ENCODE peak calls at places on chromosomes 6 and 20, in ten cellular contexts. One of them, this sample, is unnamed.
A peak's percentile ranks its signal among the peaks of the same experiment; 100 is the strongest.

GRCh38 chr20:52312131-52312729 is 120.7 kb upstream of the ZFP64 start:
- DNase-seq in HCT116: peak; percentile 54
- DNase-seq in spleen: no peak
- DNase-seq in K562: peak; percentile 55
- DNase-seq in NB4: peak; percentile 67
- DNase-seq in A549: peak; percentile 69
- DNase-seq in stomach: peak; percentile 35
- DNase-seq in breast epithelium: peak; percentile 27
- DNase-seq in thyroid gland: peak; percentile 4
- DNase-seq in ovary: no peak
- DNase-seq in this sample: peak; percentile 33

GRCh38 chr6:109892451-109893435 is 85.4 kb upstream of the GPR6 start:
- DNase-seq in HCT116: peak; percentile 82
- DNase-seq in spleen: no peak
- DNase-seq in K562: no peak
- DNase-seq in NB4: no peak
- DNase-seq in A549: no peak
- DNase-seq in stomach: peak; percentile 77
- DNase-seq in breast epithelium: peak; percentile 76
- DNase-seq in thyroid gland: peak; percentile 68
- DNase-seq in ovary: no peak
- DNase-seq in this sample: no peak

GRCh38 chr20:64119681-64120341 is 12.4 kb upstream of the NPBWR2 start:
- DNase-seq in HCT116: peak; percentile 6
- DNase-seq in spleen: peak; percentile 77
- DNase-seq in K562: no peak
- DNase-seq in NB4: no peak
- DNase-seq in A549: no peak
- DNase-seq in stomach: no peak
- DNase-seq in breast epithelium: no peak
- DNase-seq in thyroid gland: no peak
- DNase-seq in ovary: peak; percentile 31
- DNase-seq in this sample: no peak

GRCh38 chr20:48006036-48006833 is 221.0 kb upstream of the SULF2 start:
- DNase-seq in HCT116: no peak
- DNase-seq in spleen: peak; percentile 83
- DNase-seq in K562: no peak
- DNase-seq in NB4: peak; percentile 97
- DNase-seq in A549: no peak
- DNase-seq in stomach: no peak
- DNase-seq in breast epithelium: no peak
- DNase-seq in thyroid gland: no peak
- DNase-seq in ovary: no peak
- DNase-seq in this sample: peak; percentile 70

GRCh38 chr6:70312165-70312564 is 9.3 kb upstream of the COL9A1 start:
- DNase-seq in HCT116: peak; percentile 70
- DNase-seq in spleen: no peak
- DNase-seq in K562: no peak
- DNase-seq in NB4: peak; percentile 68
- DNase-seq in A549: no peak
- DNase-seq in stomach: no peak
- DNase-seq in breast epithelium: peak; percentile 20
- DNase-seq in thyroid gland: no peak
- DNase-seq in ovary: no peak
- DNase-seq in this sample: no peak

GRCh38 chr6:118401325-118401998 is 146.6 kb upstream of the PLN start:
- DNase-seq in HCT116: no peak
- DNase-seq in spleen: no peak
- DNase-seq in K562: no peak
- DNase-seq in NB4: no peak
- DNase-seq in A549: no peak
- DNase-seq in stomach: no peak
- DNase-seq in breast epithelium: no peak
- DNase-seq in thyroid gland: no peak
- DNase-seq in ovary: no peak
- DNase-seq in this sample: no peak

GRCh38 chr6:5726976-5727718 is 279.6 kb downstream of the NRN1 start:
- DNase-seq in HCT116: no peak
- DNase-seq in spleen: no peak
- DNase-seq in K562: no peak
- DNase-seq in NB4: no peak
- DNase-seq in A549: no peak
- DNase-seq in stomach: no peak
- DNase-seq in breast epithelium: no peak
- DNase-seq in thyroid gland: no peak
- DNase-seq in ovary: no peak
- DNase-seq in this sample: no peak

GRCh38 chr20:4021905-4022304 is 6.5 kb upstream of the RNF24 start:
- DNase-seq in HCT116: no peak
- DNase-seq in spleen: no peak
- DNase-seq in K562: no peak
- DNase-seq in NB4: no peak
- DNase-seq in A549: no peak
- DNase-seq in stomach: no peak
- DNase-seq in breast epithelium: no peak
- DNase-seq in thyroid gland: no peak
- DNase-seq in ovary: no peak
- DNase-seq in this sample: no peak

GRCh38 chr6:129235167-129236072 is 352.5 kb downstream of the LAMA2 start:
- DNase-seq in HCT116: no peak
- DNase-seq in spleen: no peak
- DNase-seq in K562: no peak
- DNase-seq in NB4: no peak
- DNase-seq in A549: no peak
- DNase-seq in stomach: no peak
- DNase-seq in breast epithelium: no peak
- DNase-seq in thyroid gland: no peak
- DNase-seq in ovary: no peak
- DNase-seq in this sample: no peak

GRCh38 chr6:31579119-31579505 is 3.1 kb downstream of the LTB start:
- DNase-seq in HCT116: no peak
- DNase-seq in spleen: no peak
- DNase-seq in K562: no peak
- DNase-seq in NB4: peak; percentile 56
- DNase-seq in A549: no peak
- DNase-seq in stomach: no peak
- DNase-seq in breast epithelium: no peak
- DNase-seq in thyroid gland: no peak
- DNase-seq in ovary: no peak
- DNase-seq in this sample: no peak

GRCh38 chr6:30556714-30556963 is 350 bp upstream of the GNL1 start:
- DNase-seq in HCT116: peak; percentile 91
- DNase-seq in spleen: peak; percentile 96
- DNase-seq in K562: no peak
- DNase-seq in NB4: no peak
- DNase-seq in A549: no peak
- DNase-seq in stomach: peak; percentile 89
- DNase-seq in breast epithelium: no peak
- DNase-seq in thyroid gland: peak; percentile 87
- DNase-seq in ovary: no peak
- DNase-seq in this sample: peak; percentile 96

GRCh38 chr6:95593025-95593424 is 15.7 kb downstream of the MANEA start:
- DNase-seq in HCT116: no peak
- DNase-seq in spleen: no peak
- DNase-seq in K562: no peak
- DNase-seq in NB4: no peak
- DNase-seq in A549: peak; percentile 40
- DNase-seq in stomach: peak; percentile 28
- DNase-seq in breast epithelium: no peak
- DNase-seq in thyroid gland: peak; percentile 1
- DNase-seq in ovary: no peak
- DNase-seq in this sample: no peak

GRCh38 chr6:140542858-140543257 is 1168.4 kb upstream of the CITED2 start:
- DNase-seq in HCT116: no peak
- DNase-seq in spleen: no peak
- DNase-seq in K562: no peak
- DNase-seq in NB4: no peak
- DNase-seq in A549: no peak
- DNase-seq in stomach: no peak
- DNase-seq in breast epithelium: no peak
- DNase-seq in thyroid gland: no peak
- DNase-seq in ovary: no peak
- DNase-seq in this sample: no peak

GRCh38 chr6:148747145-148747492 is 289 bp downstream of the UST start:
- DNase-seq in HCT116: no peak
- DNase-seq in spleen: peak; percentile 88
- DNase-seq in K562: no peak
- DNase-seq in NB4: peak; percentile 14
- DNase-seq in A549: no peak
- DNase-seq in stomach: peak; percentile 34
- DNase-seq in breast epithelium: peak; percentile 23
- DNase-seq in thyroid gland: peak; percentile 81
- DNase-seq in ovary: peak; percentile 82
- DNase-seq in this sample: peak; percentile 91

GRCh38 chr6:109925060-109925459 is 53.1 kb upstream of the GPR6 start:
- DNase-seq in HCT116: no peak
- DNase-seq in spleen: no peak
- DNase-seq in K562: no peak
- DNase-seq in NB4: no peak
- DNase-seq in A549: no peak
- DNase-seq in stomach: no peak
- DNase-seq in breast epithelium: no peak
- DNase-seq in thyroid gland: peak; percentile 39
- DNase-seq in ovary: no peak
- DNase-seq in this sample: peak; percentile 15

GRCh38 chr6:160042788-160043301 is 74.0 kb downstream of the IGF2R start:
- DNase-seq in HCT116: no peak
- DNase-seq in spleen: no peak
- DNase-seq in K562: no peak
- DNase-seq in NB4: no peak
- DNase-seq in A549: no peak
- DNase-seq in stomach: no peak
- DNase-seq in breast epithelium: no peak
- DNase-seq in thyroid gland: no peak
- DNase-seq in ovary: no peak
- DNase-seq in this sample: no peak

GRCh38 chr20:51541189-51542032 is 1.1 kb downstream of the NFATC2 start:
- DNase-seq in HCT116: no peak
- DNase-seq in spleen: peak; percentile 89
- DNase-seq in K562: peak; percentile 86
- DNase-seq in NB4: peak; percentile 94
- DNase-seq in A549: no peak
- DNase-seq in stomach: peak; percentile 80
- DNase-seq in breast epithelium: peak; percentile 78
- DNase-seq in thyroid gland: peak; percentile 92
- DNase-seq in ovary: peak; percentile 70
- DNase-seq in this sample: peak; percentile 95

GRCh38 chr20:8829232-8829631 is 239.7 kb upstream of the PLCB4 start:
- DNase-seq in HCT116: no peak
- DNase-seq in spleen: no peak
- DNase-seq in K562: no peak
- DNase-seq in NB4: no peak
- DNase-seq in A549: peak; percentile 31
- DNase-seq in stomach: no peak
- DNase-seq in breast epithelium: no peak
- DNase-seq in thyroid gland: no peak
- DNase-seq in ovary: no peak
- DNase-seq in this sample: no peak

GRCh38 chr6:14476793-14477531 is 359.4 kb downstream of the CD83 start:
- DNase-seq in HCT116: no peak
- DNase-seq in spleen: no peak
- DNase-seq in K562: peak; percentile 97
- DNase-seq in NB4: no peak
- DNase-seq in A549: peak; percentile 94
- DNase-seq in stomach: peak; percentile 51
- DNase-seq in breast epithelium: peak; percentile 39
- DNase-seq in thyroid gland: peak; percentile 31
- DNase-seq in ovary: peak; percentile 66
- DNase-seq in this sample: peak; percentile 43
- TF ChIP-seq POLR2A in HCT116: no peak
- TF ChIP-seq POLR2A in spleen: no peak
- TF ChIP-seq POLR2A in K562: no peak
- TF ChIP-seq POLR2A in NB4: no peak
- TF ChIP-seq POLR2A in A549: no peak
- TF ChIP-seq POLR2A in stomach: no peak
- TF ChIP-seq POLR2A in breast epithelium: no peak
- TF ChIP-seq POLR2A in thyroid gland: no peak
- TF ChIP-seq POLR2A in ovary: no peak
- TF ChIP-seq POLR2A in this sample: no peak

DNA sequence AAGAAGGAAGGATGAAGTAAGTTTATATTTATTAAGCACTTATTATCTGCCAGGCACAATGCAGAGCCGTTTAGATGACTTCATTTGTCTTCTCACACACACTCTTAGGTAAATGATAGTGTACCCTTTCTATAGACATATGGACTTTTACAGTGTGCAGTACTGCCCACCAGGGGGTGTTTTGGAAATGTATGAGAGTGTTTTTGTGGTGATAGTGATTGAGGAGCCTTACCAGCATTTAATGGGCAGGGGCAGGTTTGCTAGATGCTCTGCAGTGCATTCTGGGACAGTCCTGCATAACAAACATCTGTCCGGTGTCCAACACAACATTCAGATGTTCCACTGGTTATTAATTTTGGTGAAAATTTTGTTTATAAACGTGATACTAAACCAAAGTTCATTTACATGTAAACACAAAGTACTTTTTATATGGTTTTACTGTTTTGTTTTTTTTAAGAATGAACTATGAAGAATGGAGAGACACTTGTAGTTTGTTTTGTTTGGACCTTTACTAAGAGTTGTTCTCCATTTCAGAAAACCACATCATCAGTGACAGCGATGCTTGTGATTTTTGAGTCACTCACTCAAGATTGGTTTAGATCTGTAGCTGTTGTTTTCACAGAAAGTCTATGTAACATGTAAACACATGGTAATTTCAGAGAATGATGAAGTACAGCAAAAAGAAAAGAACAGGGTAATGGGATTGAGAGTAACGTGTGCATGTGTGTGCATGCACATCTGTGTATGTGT is 19.9 kb downstream of the KCNS1 start:
- DNase-seq in HCT116: peak; percentile 15
- DNase-seq in spleen: no peak
- DNase-seq in K562: no peak
- DNase-seq in NB4: peak; percentile 40
- DNase-seq in A549: peak; percentile 16
- DNase-seq in stomach: no peak
- DNase-seq in breast epithelium: no peak
- DNase-seq in thyroid gland: no peak
- DNase-seq in ovary: no peak
- DNase-seq in this sample: no peak
- TF ChIP-seq CTCF in HCT116: peak; percentile 60
- TF ChIP-seq CTCF in spleen: no peak
- TF ChIP-seq CTCF in K562: peak; percentile 46
- TF ChIP-seq CTCF in NB4: peak; percentile 57
- TF ChIP-seq CTCF in A549: peak; percentile 21
- TF ChIP-seq CTCF in stomach: no peak
- TF ChIP-seq CTCF in breast epithelium: no peak
- TF ChIP-seq CTCF in thyroid gland: no peak
- TF ChIP-seq CTCF in ovary: no peak
- TF ChIP-seq CTCF in this sample: no peak

GRCh38 chr20:1847780-1848179 is 47.4 kb upstream of the SIRPA start:
- DNase-seq in HCT116: no peak
- DNase-seq in spleen: no peak
- DNase-seq in K562: no peak
- DNase-seq in NB4: no peak
- DNase-seq in A549: no peak
- DNase-seq in stomach: no peak
- DNase-seq in breast epithelium: no peak
- DNase-seq in thyroid gland: no peak
- DNase-seq in ovary: no peak
- DNase-seq in this sample: no peak
- TF ChIP-seq POLR2A in HCT116: no peak
- TF ChIP-seq POLR2A in spleen: no peak
- TF ChIP-seq POLR2A in K562: no peak
- TF ChIP-seq POLR2A in NB4: no peak
- TF ChIP-seq POLR2A in A549: no peak
- TF ChIP-seq POLR2A in stomach: no peak
- TF ChIP-seq POLR2A in breast epithelium: no peak
- TF ChIP-seq POLR2A in thyroid gland: no peak
- TF ChIP-seq POLR2A in ovary: no peak
- TF ChIP-seq POLR2A in this sample: no peak

GRCh38 chr6:135087403-135087802 is 32.8 kb upstream of the HBS1L start:
- DNase-seq in HCT116: no peak
- DNase-seq in spleen: no peak
- DNase-seq in K562: peak; percentile 41
- DNase-seq in NB4: peak; percentile 56
- DNase-seq in A549: peak; percentile 2
- DNase-seq in stomach: no peak
- DNase-seq in breast epithelium: no peak
- DNase-seq in thyroid gland: no peak
- DNase-seq in ovary: no peak
- DNase-seq in this sample: no peak
- TF ChIP-seq CTCF in HCT116: peak; percentile 25
- TF ChIP-seq CTCF in spleen: no peak
- TF ChIP-seq CTCF in K562: peak; percentile 59
- TF ChIP-seq CTCF in NB4: peak; percentile 44
- TF ChIP-seq CTCF in A549: no peak
- TF ChIP-seq CTCF in stomach: no peak
- TF ChIP-seq CTCF in breast epithelium: no peak
- TF ChIP-seq CTCF in thyroid gland: no peak
- TF ChIP-seq CTCF in ovary: no peak
- TF ChIP-seq CTCF in this sample: no peak

This sample was measured in lower leg skin.